ENCODE peak calls at places on chromosomes 16 and 17, in seven cellular contexts. S, Q, Y, H, G, X and V are unnamed samples.

GRCh38 chr16:11603331-11603750 is 16.6 kb upstream of the LITAF start:
- DNase-seq in S (no peak), Q (peak; percentile 7), Y (no peak), H (no peak), G (no peak), X (peak; percentile 79), V (no peak)

GRCh38 chr17:60145006-60145935 is 4.5 kb upstream of the CA4 start:
- DNase-seq in S (no peak), Q (peak; percentile 6), Y (no peak), H (no peak), G (no peak), X (peak; percentile 40), V (no peak)

GRCh38 chr17:29124931-29125270 is 55.3 kb downstream of the MYO18A start:
- DNase-seq in S (no peak), Q (no peak), Y (no peak), H (no peak), G (peak; percentile 86), X (no peak), V (no peak)

GRCh38 chr17:81247339-81247990 is 8.3 kb downstream of the NDUFAF8 start:
- DNase-seq in S (no peak), Q (no peak), Y (no peak), H (no peak), G (no peak), X (no peak), V (no peak)

GRCh38 chr17:81403671-81404534 is 8.6 kb downstream of the BAHCC1 start:
- DNase-seq in S (no peak), Q (no peak), Y (no peak), H (peak; percentile 46), G (no peak), X (no peak), V (no peak)

GRCh38 chr17:57867126-57867525 is 17.3 kb upstream of the MRPS23 start:
- DNase-seq in S (no peak), Q (no peak), Y (no peak), H (no peak), G (no peak), X (no peak), V (no peak)

GRCh38 chr16:17414421-17414820 is 56.3 kb downstream of the XYLT1 start:
- DNase-seq in S (no peak), Q (no peak), Y (no peak), H (no peak), G (no peak), X (no peak), V (no peak)

GRCh38 chr17:76943781-76944213 is 75.6 kb downstream of the MGAT5B start:
- DNase-seq in S (no peak), Q (peak; percentile 98), Y (no peak), H (no peak), G (no peak), X (no peak), V (no peak)

GRCh38 chr16:87165885-87166284 is 151.3 kb downstream of the C16orf95 start:
- DNase-seq in S (no peak), Q (no peak), Y (no peak), H (no peak), G (no peak), X (no peak), V (no peak)

GRCh38 chr16:16083421-16084156 is 134.2 kb downstream of the ABCC1 start:
- DNase-seq in S (no peak), Q (no peak), Y (no peak), H (peak; percentile 37), G (no peak), X (peak; percentile 25), V (no peak)

GRCh38 chr16:81697321-81697885 is 81.7 kb upstream of the PLCG2 start:
- DNase-seq in S (no peak), Q (peak; percentile 41), Y (no peak), H (peak; percentile 91), G (peak; percentile 72), X (peak; percentile 66), V (peak; percentile 12)

GRCh38 chr16:5336898-5337297 is 239.3 kb upstream of the EEF2KMT start:
- DNase-seq in S (no peak), Q (no peak), Y (no peak), H (no peak), G (no peak), X (no peak), V (no peak)

GRCh38 chr17:72778161-72779151 is 314.0 kb downstream of the SLC39A11 start:
- DNase-seq in S (no peak), Q (peak; percentile 28), Y (no peak), H (no peak), G (no peak), X (no peak), V (no peak)

GRCh38 chr17:47265983-47266541 is 12.4 kb downstream of the ITGB3 start:
- DNase-seq in S (no peak), Q (no peak), Y (no peak), H (peak; percentile 71), G (no peak), X (peak; percentile 63), V (no peak)

GRCh38 chr17:67375761-67376160 is 1.3 kb upstream of the PITPNC1 start:
- DNase-seq in S (no peak), Q (no peak), Y (no peak), H (peak; percentile 33), G (no peak), X (no peak), V (no peak)

GRCh38 chr16:66408181-66409048 is 18.7 kb upstream of the BEAN1 start:
- DNase-seq in S (no peak), Q (peak; percentile 16), Y (no peak), H (peak; percentile 92), G (no peak), X (peak; percentile 85), V (no peak)

GRCh38 chr16:1773703-1774455 is 945 bp upstream of the MRPS34 start:
- DNase-seq in S (no peak), Q (peak; percentile 36), Y (no peak), H (peak; percentile 41), G (peak; percentile 47), X (peak; percentile 49), V (no peak)

GRCh38 chr17:71117461-71117860 is 948.1 kb downstream of the KCNJ2 start:
- DNase-seq in S (no peak), Q (no peak), Y (no peak), H (no peak), G (no peak), X (peak; percentile 20), V (no peak)

GRCh38 chr17:68246271-68247028 is 1.4 kb upstream of the AMZ2 start:
- DNase-seq in S (no peak), Q (peak; percentile 29), Y (no peak), H (no peak), G (peak; percentile 38), X (no peak), V (no peak)

GRCh38 chr17:42122371-42123303 is at the start of gene HSPB9:
- DNase-seq in S (no peak), Q (no peak), Y (peak; percentile 78), H (no peak), G (peak; percentile 89), X (peak; percentile 26), V (no peak)